ENCODE peak calls at places on chromosomes 12 and 14, in four cellular contexts. One of them, this sample, is unnamed. For H3K4me1, the result is how much of the 10 kb centered on the place peaks cover.

GRCh38 chr14:60064491-60065072 is 27.1 kb upstream of the PCNX4 start:
- DNase-seq in transverse colon: no peak
- DNase-seq in tibial nerve: no peak
- DNase-seq in breast epithelium: no peak
- DNase-seq in this sample: no peak

GRCh38 chr14:99316281-99317163 is 44.5 kb upstream of the BCL11B start:
- DNase-seq in tibial nerve: no peak
- DNase-seq in breast epithelium: no peak
- DNase-seq in transverse colon: peak
- DNase-seq in this sample: no peak

GRCh38 chr12:21538259-21538658 is 12.2 kb downstream of the SPX start:
- DNase-seq in transverse colon: no peak
- DNase-seq in tibial nerve: no peak
- DNase-seq in breast epithelium: no peak
- DNase-seq in this sample: no peak

GRCh38 chr12:40970320-40970907 is 217.7 kb upstream of the PDZRN4 start:
- DNase-seq in transverse colon: no peak
- DNase-seq in tibial nerve: no peak
- DNase-seq in breast epithelium: no peak
- DNase-seq in this sample: no peak

GRCh38 chr12:227286-227915 is 13.4 kb upstream of the SLC6A12 start:
- DNase-seq in transverse colon: no peak
- DNase-seq in tibial nerve: no peak
- DNase-seq in breast epithelium: no peak
- DNase-seq in this sample: no peak

GRCh38 chr14:76413962-76414665 is 38.2 kb downstream of the ESRRB start:
- DNase-seq in transverse colon: no peak
- DNase-seq in breast epithelium: no peak
- DNase-seq in tibial nerve: no peak
- DNase-seq in this sample: no peak

GRCh38 chr14:96362071-96362964 is 823 bp downstream of the ATG2B start:
- DNase-seq in transverse colon: peak
- DNase-seq in breast epithelium: peak
- DNase-seq in tibial nerve: no peak
- DNase-seq in this sample: no peak

GRCh38 chr12:32290411-32290810 is 108.9 kb upstream of the FGD4 start:
- DNase-seq in transverse colon: no peak
- DNase-seq in tibial nerve: no peak
- DNase-seq in breast epithelium: no peak
- DNase-seq in this sample: no peak

GRCh38 chr14:55398679-55399078 is 13.0 kb downstream of the ATG14 start:
- DNase-seq in tibial nerve: no peak
- DNase-seq in transverse colon: no peak
- DNase-seq in breast epithelium: no peak
- DNase-seq in this sample: no peak

GRCh38 chr14:41605550-41606248 is 977 bp upstream of the LRFN5 start:
- DNase-seq in transverse colon: no peak
- DNase-seq in breast epithelium: no peak
- DNase-seq in tibial nerve: no peak
- DNase-seq in this sample: no peak

GRCh38 chr12:12349711-12350665 is at the start of gene MANSC1:
- DNase-seq in breast epithelium: peak
- DNase-seq in tibial nerve: no peak
- DNase-seq in transverse colon: peak
- DNase-seq in this sample: peak

GRCh38 chr12:1630081-1630826 is 1.2 kb downstream of the WNT5B start:
- DNase-seq in transverse colon: peak
- DNase-seq in breast epithelium: peak
- DNase-seq in tibial nerve: peak
- DNase-seq in this sample: no peak

GRCh38 chr12:5557906-5558305 is 126.0 kb downstream of the NTF3 start:
- DNase-seq in tibial nerve: no peak
- DNase-seq in transverse colon: no peak
- DNase-seq in breast epithelium: no peak
- DNase-seq in this sample: no peak

GRCh38 chr14:89965839-89966238 is 10.1 kb downstream of the TDP1 start:
- DNase-seq in transverse colon: no peak
- DNase-seq in tibial nerve: no peak
- DNase-seq in breast epithelium: no peak
- DNase-seq in this sample: no peak

GRCh38 chr12:128969480-128970055 is 116.3 kb downstream of the GLT1D1 start:
- DNase-seq in tibial nerve: no peak
- DNase-seq in transverse colon: peak
- DNase-seq in breast epithelium: no peak
- DNase-seq in this sample: no peak

GRCh38 chr14:56555921-56556570 is 23.6 kb upstream of the TMEM260 start:
- DNase-seq in transverse colon: no peak
- DNase-seq in breast epithelium: no peak
- DNase-seq in tibial nerve: no peak
- DNase-seq in this sample: no peak

GRCh38 chr12:75977952-75978671 is 53.5 kb downstream of the PHLDA1 start:
- DNase-seq in breast epithelium: peak
- DNase-seq in tibial nerve: peak
- DNase-seq in transverse colon: peak
- DNase-seq in this sample: peak

GRCh38 chr14:52706286-52706685 is 714 bp upstream of the PSMC6 start:
- DNase-seq in breast epithelium: no peak
- DNase-seq in tibial nerve: no peak
- DNase-seq in transverse colon: no peak
- DNase-seq in this sample: no peak

GRCh38 chr12:25552681-25553080 is 402 bp downstream of the LMNTD1 start:
- DNase-seq in tibial nerve: no peak
- DNase-seq in transverse colon: no peak
- DNase-seq in breast epithelium: no peak
- DNase-seq in this sample: no peak

GRCh38 chr12:25549120-25549519 is 4.0 kb downstream of the LMNTD1 start:
- DNase-seq in tibial nerve: no peak
- DNase-seq in transverse colon: no peak
- DNase-seq in breast epithelium: no peak
- DNase-seq in this sample: no peak

GRCh38 chr12:25556136-25556535 is 3.1 kb upstream of the LMNTD1 start:
- DNase-seq in breast epithelium: no peak
- DNase-seq in transverse colon: no peak
- DNase-seq in tibial nerve: no peak
- DNase-seq in this sample: no peak

GRCh38 chr12:25550186-25550585 is 2.9 kb downstream of the LMNTD1 start:
- DNase-seq in tibial nerve: no peak
- DNase-seq in transverse colon: no peak
- DNase-seq in breast epithelium: no peak
- DNase-seq in this sample: no peak

DNA sequence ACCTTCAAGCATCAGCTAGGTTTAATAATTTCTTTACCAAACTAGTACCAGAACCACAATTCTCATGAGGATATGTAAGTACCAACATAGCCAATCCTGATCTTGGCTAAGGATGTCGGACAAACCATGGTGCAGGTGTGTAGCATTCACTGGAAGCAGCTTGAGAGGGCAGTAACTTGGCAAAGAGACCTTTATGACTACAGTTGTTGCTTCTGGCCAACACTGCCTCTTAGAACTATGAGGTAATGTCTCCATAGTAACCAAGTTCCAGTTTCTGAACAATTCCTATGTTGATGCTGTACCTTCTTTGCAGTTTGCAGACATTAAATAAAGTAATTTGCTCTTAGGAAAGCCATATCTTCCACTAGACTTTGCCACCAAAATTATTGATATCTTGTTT is at the start of gene LMNTD1:
- DNase-seq in breast epithelium: no peak
- DNase-seq in tibial nerve: no peak
- DNase-seq in transverse colon: no peak
- DNase-seq in this sample: no peak
- H3K4me1 ChIP-seq in breast epithelium: under half
- H3K4me1 ChIP-seq in tibial nerve: under half
- H3K4me1 ChIP-seq in transverse colon: under half
- H3K4me1 ChIP-seq in this sample: under half

GRCh38 chr12:70815866-70816470 is 104.6 kb downstream of the PTPRR start:
- DNase-seq in tibial nerve: no peak
- DNase-seq in breast epithelium: no peak
- DNase-seq in transverse colon: no peak
- DNase-seq in this sample: no peak

GRCh38 chr12:70806827-70807226 is 113.7 kb downstream of the PTPRR start:
- DNase-seq in transverse colon: no peak
- DNase-seq in breast epithelium: no peak
- DNase-seq in tibial nerve: no peak
- DNase-seq in this sample: no peak

GRCh38 chr12:70809887-70810286 is 110.7 kb downstream of the PTPRR start:
- DNase-seq in transverse colon: no peak
- DNase-seq in breast epithelium: no peak
- DNase-seq in tibial nerve: no peak
- DNase-seq in this sample: no peak

GRCh38 chr12:70815056-70815455 is 105.5 kb downstream of the PTPRR start:
- DNase-seq in breast epithelium: no peak
- DNase-seq in transverse colon: no peak
- DNase-seq in tibial nerve: no peak
- DNase-seq in this sample: no peak

GRCh38 chr12:70812124-70812523 is 108.4 kb downstream of the PTPRR start:
- DNase-seq in tibial nerve: no peak
- DNase-seq in transverse colon: peak
- DNase-seq in breast epithelium: no peak
- DNase-seq in this sample: no peak
- H3K27ac ChIP-seq in tibial nerve: no peak
- H3K27ac ChIP-seq in transverse colon: peak
- H3K27ac ChIP-seq in breast epithelium: no peak
- H3K27ac ChIP-seq in this sample: no peak

DNA sequence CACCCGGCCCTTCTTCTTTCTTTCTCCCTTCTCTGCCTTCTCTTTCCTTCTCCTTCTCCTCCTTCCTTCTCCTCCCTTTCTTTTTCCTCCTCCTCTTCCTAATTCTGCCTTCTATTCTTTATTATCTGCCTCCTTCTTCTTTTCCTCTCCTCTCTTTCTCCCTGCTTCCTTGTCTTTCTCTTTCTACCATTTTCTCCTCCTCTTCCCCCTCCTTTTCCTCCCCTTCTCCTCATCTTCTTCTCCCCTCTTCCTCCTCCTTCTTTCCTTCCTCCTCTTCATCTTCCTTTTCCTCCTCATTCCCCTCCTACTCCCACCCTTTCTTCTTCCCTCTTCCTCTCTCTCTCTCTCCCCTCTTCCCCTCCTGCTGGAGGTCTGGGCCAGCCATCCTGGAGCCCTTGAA is 294.9 kb upstream of the CRY1 start:
- DNase-seq in tibial nerve: no peak
- DNase-seq in breast epithelium: no peak
- DNase-seq in transverse colon: no peak
- DNase-seq in this sample: no peak
- H3K4me1 ChIP-seq in tibial nerve: under half
- H3K4me1 ChIP-seq in breast epithelium: under half
- H3K4me1 ChIP-seq in transverse colon: under half
- H3K4me1 ChIP-seq in this sample: under half

GRCh38 chr12:8823565-8824300 is 1.3 kb downstream of the A2ML1 start:
- DNase-seq in tibial nerve: no peak
- DNase-seq in breast epithelium: no peak
- DNase-seq in transverse colon: no peak
- DNase-seq in this sample: no peak

GRCh38 chr12:8818526-8818925 is 3.9 kb upstream of the A2ML1 start:
- DNase-seq in breast epithelium: no peak
- DNase-seq in transverse colon: no peak
- DNase-seq in tibial nerve: no peak
- DNase-seq in this sample: no peak

GRCh38 chr12:8819676-8819980 is 2.8 kb upstream of the A2ML1 start:
- DNase-seq in transverse colon: no peak
- DNase-seq in tibial nerve: no peak
- DNase-seq in breast epithelium: no peak
- DNase-seq in this sample: no peak

GRCh38 chr12:8817856-8818255 is 4.6 kb upstream of the A2ML1 start:
- DNase-seq in breast epithelium: no peak
- DNase-seq in transverse colon: no peak
- DNase-seq in tibial nerve: no peak
- DNase-seq in this sample: no peak

GRCh38 chr12:8822298-8822697 is at the start of gene A2ML1:
- DNase-seq in tibial nerve: no peak
- DNase-seq in breast epithelium: no peak
- DNase-seq in transverse colon: no peak
- DNase-seq in this sample: no peak
- H3K27ac ChIP-seq in tibial nerve: peak
- H3K27ac ChIP-seq in breast epithelium: no peak
- H3K27ac ChIP-seq in transverse colon: no peak
- H3K27ac ChIP-seq in this sample: no peak

DNA sequence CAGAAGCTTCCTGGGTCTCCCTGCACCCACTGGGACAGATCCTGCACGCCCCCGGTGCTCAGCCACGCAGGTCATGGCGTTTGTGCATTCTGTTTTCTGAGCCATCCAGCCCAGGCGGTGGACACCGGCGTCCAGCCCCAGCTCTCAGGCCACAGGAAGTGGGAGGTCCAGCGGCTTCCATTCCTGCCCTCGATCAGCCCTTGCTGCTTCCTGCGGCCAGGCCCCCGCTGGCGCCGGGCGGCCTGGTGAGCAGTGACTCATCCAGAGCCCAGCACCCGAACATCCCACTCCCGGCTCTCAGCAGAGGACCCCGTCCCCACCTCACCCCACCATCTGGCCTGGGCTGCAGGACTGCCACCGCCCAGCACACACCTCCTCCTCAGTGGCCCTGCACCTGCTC is 18.0 kb upstream of the NUDT14 start:
- DNase-seq in breast epithelium: no peak
- DNase-seq in tibial nerve: no peak
- DNase-seq in transverse colon: no peak
- DNase-seq in this sample: no peak
- H3K4me1 ChIP-seq in breast epithelium: under half
- H3K4me1 ChIP-seq in tibial nerve: half or more
- H3K4me1 ChIP-seq in transverse colon: under half
- H3K4me1 ChIP-seq in this sample: under half

DNA sequence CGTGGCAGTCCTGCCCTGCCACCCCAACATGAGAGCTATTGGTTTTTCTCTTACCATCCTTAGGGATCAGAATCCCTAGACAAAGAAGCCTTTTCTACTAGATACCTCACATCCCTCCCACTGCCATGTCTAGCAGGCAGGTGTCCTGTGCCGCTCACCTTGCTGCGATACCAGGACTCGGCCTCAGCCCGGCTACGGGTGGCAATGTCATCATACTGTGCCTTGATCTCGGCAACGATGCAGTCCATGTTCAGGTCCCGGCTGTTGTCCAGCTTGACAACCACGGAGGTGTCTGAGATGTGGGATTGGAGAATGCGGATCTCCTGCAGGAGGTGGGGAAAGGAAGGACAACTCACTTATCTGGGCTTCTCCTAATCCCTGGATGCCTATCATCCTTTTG is 4.5 kb downstream of the KRT83 start:
- DNase-seq in transverse colon: no peak
- DNase-seq in breast epithelium: no peak
- DNase-seq in tibial nerve: no peak
- DNase-seq in this sample: no peak
- H3K27ac ChIP-seq in transverse colon: no peak
- H3K27ac ChIP-seq in breast epithelium: no peak
- H3K27ac ChIP-seq in tibial nerve: no peak
- H3K27ac ChIP-seq in this sample: no peak

GRCh38 chr12:113917393-113917792 is 48.7 kb downstream of the RBM19 start:
- DNase-seq in transverse colon: no peak
- DNase-seq in breast epithelium: no peak
- DNase-seq in tibial nerve: no peak
- DNase-seq in this sample: no peak

GRCh38 chr12:113914806-113915205 is 51.3 kb downstream of the RBM19 start:
- DNase-seq in breast epithelium: no peak
- DNase-seq in tibial nerve: no peak
- DNase-seq in transverse colon: no peak
- DNase-seq in this sample: no peak

GRCh38 chr12:113914176-113914575 is 51.9 kb downstream of the RBM19 start:
- DNase-seq in transverse colon: no peak
- DNase-seq in breast epithelium: no peak
- DNase-seq in tibial nerve: no peak
- DNase-seq in this sample: no peak

GRCh38 chr12:113919791-113920190 is 46.3 kb downstream of the RBM19 start:
- DNase-seq in breast epithelium: no peak
- DNase-seq in tibial nerve: no peak
- DNase-seq in transverse colon: no peak
- DNase-seq in this sample: no peak

GRCh38 chr12:113918306-113918705 is 47.8 kb downstream of the RBM19 start:
- DNase-seq in transverse colon: no peak
- DNase-seq in tibial nerve: no peak
- DNase-seq in breast epithelium: no peak
- DNase-seq in this sample: no peak
- H3K4me1 ChIP-seq in transverse colon: under half
- H3K4me1 ChIP-seq in tibial nerve: under half
- H3K4me1 ChIP-seq in breast epithelium: under half
- H3K4me1 ChIP-seq in this sample: under half